ENCODE peak calls at places on chromosomes 6 and 20, in seven cellular contexts. One of them, this sample, is unnamed.

GRCh38 chr6:125952764-125953501 is 3.6 kb upstream of the HINT3 start:
- DNase-seq in GM12878: no peak
- DNase-seq in H1: no peak
- DNase-seq in HCT116: no peak
- DNase-seq in SK-N-SH: peak
- DNase-seq in K562: no peak
- DNase-seq in HepG2: peak
- DNase-seq in this sample: no peak

GRCh38 chr6:5099537-5099936 is 14.4 kb downstream of the PPP1R3G start:
- DNase-seq in HepG2: no peak
- DNase-seq in GM12878: no peak
- DNase-seq in HCT116: peak
- DNase-seq in SK-N-SH: no peak
- DNase-seq in K562: no peak
- DNase-seq in H1: no peak
- DNase-seq in this sample: no peak

GRCh38 chr20:10603971-10604864 is 69.6 kb downstream of the JAG1 start:
- DNase-seq in SK-N-SH: no peak
- DNase-seq in GM12878: no peak
- DNase-seq in K562: no peak
- DNase-seq in HCT116: peak
- DNase-seq in HepG2: peak
- DNase-seq in H1: no peak
- DNase-seq in this sample: peak

GRCh38 chr6:13561624-13562267 is 12.7 kb upstream of the SIRT5 start:
- DNase-seq in GM12878: no peak
- DNase-seq in SK-N-SH: no peak
- DNase-seq in HepG2: peak
- DNase-seq in K562: no peak
- DNase-seq in H1: no peak
- DNase-seq in HCT116: no peak
- DNase-seq in this sample: no peak

GRCh38 chr20:23766531-23766930 is 15.8 kb upstream of the CST1 start:
- DNase-seq in K562: no peak
- DNase-seq in GM12878: no peak
- DNase-seq in HepG2: no peak
- DNase-seq in SK-N-SH: no peak
- DNase-seq in HCT116: no peak
- DNase-seq in H1: no peak
- DNase-seq in this sample: no peak

GRCh38 chr6:69861986-69862385 is 4.4 kb upstream of the COL19A1 start:
- DNase-seq in K562: no peak
- DNase-seq in HCT116: no peak
- DNase-seq in H1: no peak
- DNase-seq in GM12878: no peak
- DNase-seq in SK-N-SH: no peak
- DNase-seq in HepG2: no peak
- DNase-seq in this sample: no peak

GRCh38 chr6:43575105-43575771 is 600 bp downstream of the XPO5 start:
- DNase-seq in HCT116: no peak
- DNase-seq in GM12878: no peak
- DNase-seq in H1: no peak
- DNase-seq in K562: peak
- DNase-seq in HepG2: peak
- DNase-seq in SK-N-SH: peak
- DNase-seq in this sample: no peak

GRCh38 chr20:14481863-14482262 is 144.5 kb upstream of the FLRT3 start:
- DNase-seq in HepG2: no peak
- DNase-seq in HCT116: no peak
- DNase-seq in K562: no peak
- DNase-seq in H1: no peak
- DNase-seq in GM12878: no peak
- DNase-seq in SK-N-SH: no peak
- DNase-seq in this sample: no peak

GRCh38 chr6:44285552-44286284 is 15.5 kb downstream of the TMEM151B start:
- DNase-seq in H1: no peak
- DNase-seq in GM12878: no peak
- DNase-seq in K562: peak
- DNase-seq in HepG2: no peak
- DNase-seq in SK-N-SH: no peak
- DNase-seq in HCT116: no peak
- DNase-seq in this sample: peak

GRCh38 chr6:149032318-149032598 is 285.3 kb upstream of the TAB2 start:
- DNase-seq in GM12878: no peak
- DNase-seq in SK-N-SH: no peak
- DNase-seq in HCT116: no peak
- DNase-seq in H1: no peak
- DNase-seq in HepG2: no peak
- DNase-seq in K562: no peak
- DNase-seq in this sample: no peak

GRCh38 chr6:17584241-17584803 is 15.8 kb upstream of the FAM8A1 start:
- DNase-seq in HepG2: peak
- DNase-seq in GM12878: no peak
- DNase-seq in K562: peak
- DNase-seq in HCT116: peak
- DNase-seq in H1: no peak
- DNase-seq in SK-N-SH: peak
- DNase-seq in this sample: peak

GRCh38 chr6:1474205-1474604 is 84.8 kb downstream of the FOXF2 start:
- DNase-seq in K562: no peak
- DNase-seq in SK-N-SH: no peak
- DNase-seq in HepG2: no peak
- DNase-seq in HCT116: no peak
- DNase-seq in GM12878: no peak
- DNase-seq in H1: no peak
- DNase-seq in this sample: no peak

GRCh38 chr6:124961784-124962611 is at the start of gene RNF217:
- DNase-seq in HepG2: no peak
- DNase-seq in H1: no peak
- DNase-seq in SK-N-SH: peak
- DNase-seq in HCT116: no peak
- DNase-seq in K562: peak
- DNase-seq in GM12878: no peak
- DNase-seq in this sample: peak

GRCh38 chr6:143516700-143517446 is 5.4 kb upstream of the FUCA2 start:
- DNase-seq in GM12878: no peak
- DNase-seq in HCT116: no peak
- DNase-seq in SK-N-SH: no peak
- DNase-seq in K562: no peak
- DNase-seq in HepG2: no peak
- DNase-seq in H1: no peak
- DNase-seq in this sample: no peak

GRCh38 chr20:57647933-57648785 is 27.9 kb upstream of the ZBP1 start:
- DNase-seq in SK-N-SH: peak
- DNase-seq in K562: no peak
- DNase-seq in GM12878: no peak
- DNase-seq in H1: no peak
- DNase-seq in HepG2: no peak
- DNase-seq in HCT116: no peak
- DNase-seq in this sample: no peak

GRCh38 chr6:161186173-161186769 is 87.6 kb downstream of the AGPAT4 start:
- DNase-seq in GM12878: no peak
- DNase-seq in SK-N-SH: no peak
- DNase-seq in HCT116: peak
- DNase-seq in H1: no peak
- DNase-seq in HepG2: no peak
- DNase-seq in K562: no peak
- DNase-seq in this sample: no peak

GRCh38 chr20:59148713-59149493 is 14.7 kb upstream of the ZNF831 start:
- DNase-seq in HCT116: no peak
- DNase-seq in H1: no peak
- DNase-seq in GM12878: no peak
- DNase-seq in SK-N-SH: no peak
- DNase-seq in HepG2: no peak
- DNase-seq in K562: no peak
- DNase-seq in this sample: no peak

GRCh38 chr6:34324738-34325444 is 67.6 kb downstream of the NUDT3 start:
- DNase-seq in HCT116: no peak
- DNase-seq in H1: no peak
- DNase-seq in K562: no peak
- DNase-seq in GM12878: no peak
- DNase-seq in HepG2: no peak
- DNase-seq in SK-N-SH: no peak
- DNase-seq in this sample: no peak

GRCh38 chr6:40955181-40955550 is 83.9 kb downstream of the UNC5CL start:
- DNase-seq in SK-N-SH: no peak
- DNase-seq in HepG2: no peak
- DNase-seq in GM12878: no peak
- DNase-seq in H1: no peak
- DNase-seq in K562: no peak
- DNase-seq in HCT116: no peak
- DNase-seq in this sample: no peak

GRCh38 chr6:14540276-14540675 is 422.7 kb downstream of the CD83 start:
- DNase-seq in H1: no peak
- DNase-seq in SK-N-SH: no peak
- DNase-seq in HepG2: no peak
- DNase-seq in GM12878: no peak
- DNase-seq in K562: no peak
- DNase-seq in HCT116: no peak
- DNase-seq in this sample: no peak

GRCh38 chr6:144007455-144007778 is 642 bp downstream of the PLAGL1 start:
- DNase-seq in SK-N-SH: no peak
- DNase-seq in HepG2: no peak
- DNase-seq in HCT116: no peak
- DNase-seq in K562: no peak
- DNase-seq in GM12878: no peak
- DNase-seq in H1: no peak
- DNase-seq in this sample: no peak

GRCh38 chr6:137188855-137189254 is 15.4 kb upstream of the IL22RA2 start:
- DNase-seq in H1: no peak
- DNase-seq in GM12878: no peak
- DNase-seq in HepG2: peak
- DNase-seq in K562: no peak
- DNase-seq in HCT116: peak
- DNase-seq in SK-N-SH: no peak
- DNase-seq in this sample: no peak

GRCh38 chr20:50569864-50570836 is 60.0 kb downstream of the PTPN1 start:
- DNase-seq in HepG2: peak
- DNase-seq in GM12878: peak
- DNase-seq in HCT116: peak
- DNase-seq in H1: no peak
- DNase-seq in K562: peak
- DNase-seq in SK-N-SH: no peak
- DNase-seq in this sample: no peak
- TF ChIP-seq JUND in HepG2: no peak
- TF ChIP-seq JUND in GM12878: no peak
- TF ChIP-seq JUND in HCT116: no peak
- TF ChIP-seq JUND in H1: no peak
- TF ChIP-seq JUND in K562: no peak
- TF ChIP-seq JUND in SK-N-SH: no peak
- TF ChIP-seq JUND in this sample: no peak

DNA sequence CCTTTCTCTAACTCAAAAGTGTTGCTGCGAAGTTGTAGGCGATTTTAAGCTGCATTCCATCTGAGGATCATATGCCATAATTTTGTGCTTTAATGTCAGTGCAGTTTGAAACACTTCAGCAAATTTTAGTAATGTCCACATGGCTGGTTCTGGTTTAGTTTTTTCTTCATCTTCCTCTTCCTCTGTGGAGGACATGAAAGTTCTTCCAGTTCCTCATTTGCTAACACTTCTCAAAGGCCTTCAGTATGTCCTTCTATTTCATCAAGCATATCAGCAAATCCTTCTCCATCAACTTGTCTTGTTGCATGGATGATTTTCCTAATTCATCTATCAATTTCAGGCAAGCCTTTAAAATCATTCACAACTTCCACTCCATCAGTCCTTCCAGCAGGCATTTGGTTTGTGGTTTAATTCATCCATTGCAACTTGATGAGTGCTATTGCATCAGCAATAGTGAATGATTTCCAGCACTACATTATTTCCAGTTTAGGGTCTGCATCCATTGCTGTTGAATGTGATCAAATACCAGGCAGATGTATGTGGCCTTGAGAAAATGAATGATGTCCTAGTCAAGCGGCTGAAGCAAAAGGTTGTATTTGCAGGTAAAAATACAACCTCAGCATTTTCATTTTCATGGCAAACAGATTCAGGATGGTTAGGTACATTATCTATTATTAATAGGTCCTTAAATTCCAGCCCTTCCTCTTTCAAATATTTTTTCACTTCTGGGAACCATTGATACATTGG is 20.2 kb downstream of the SHLD1 start:
- DNase-seq in HCT116: no peak
- DNase-seq in K562: no peak
- DNase-seq in H1: no peak
- DNase-seq in HepG2: no peak
- DNase-seq in SK-N-SH: no peak
- DNase-seq in GM12878: no peak
- DNase-seq in this sample: no peak
- TF ChIP-seq JUND in HCT116: no peak
- TF ChIP-seq JUND in K562: no peak
- TF ChIP-seq JUND in H1: no peak
- TF ChIP-seq JUND in HepG2: no peak
- TF ChIP-seq JUND in SK-N-SH: no peak
- TF ChIP-seq JUND in GM12878: no peak
- TF ChIP-seq JUND in this sample: no peak

DNA sequence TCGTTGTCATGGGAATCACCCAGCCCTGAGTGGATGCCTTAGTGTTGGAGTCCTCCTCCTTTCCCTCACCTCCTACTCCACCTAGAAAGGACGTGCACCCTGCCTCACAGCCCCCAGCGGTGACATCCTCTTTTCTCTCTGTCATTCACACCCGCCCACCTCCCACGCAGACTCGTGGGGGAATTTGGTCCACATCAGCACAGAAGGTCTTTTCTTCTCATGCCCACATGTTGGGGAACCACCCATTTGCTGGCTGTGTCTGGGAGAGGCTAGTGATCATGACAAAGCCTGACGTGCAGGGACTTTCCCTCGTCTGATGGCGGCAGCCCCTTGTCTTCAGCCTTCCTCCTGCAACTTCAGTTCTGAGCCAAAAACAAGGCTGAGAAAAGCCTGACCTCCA is 96.0 kb upstream of the CNKSR3 start:
- DNase-seq in SK-N-SH: no peak
- DNase-seq in H1: no peak
- DNase-seq in HepG2: no peak
- DNase-seq in HCT116: no peak
- DNase-seq in K562: no peak
- DNase-seq in GM12878: peak
- DNase-seq in this sample: no peak
- TF ChIP-seq JUND in SK-N-SH: no peak
- TF ChIP-seq JUND in H1: no peak
- TF ChIP-seq JUND in HepG2: no peak
- TF ChIP-seq JUND in HCT116: no peak
- TF ChIP-seq JUND in K562: no peak
- TF ChIP-seq JUND in GM12878: no peak
- TF ChIP-seq JUND in this sample: no peak

DNA sequence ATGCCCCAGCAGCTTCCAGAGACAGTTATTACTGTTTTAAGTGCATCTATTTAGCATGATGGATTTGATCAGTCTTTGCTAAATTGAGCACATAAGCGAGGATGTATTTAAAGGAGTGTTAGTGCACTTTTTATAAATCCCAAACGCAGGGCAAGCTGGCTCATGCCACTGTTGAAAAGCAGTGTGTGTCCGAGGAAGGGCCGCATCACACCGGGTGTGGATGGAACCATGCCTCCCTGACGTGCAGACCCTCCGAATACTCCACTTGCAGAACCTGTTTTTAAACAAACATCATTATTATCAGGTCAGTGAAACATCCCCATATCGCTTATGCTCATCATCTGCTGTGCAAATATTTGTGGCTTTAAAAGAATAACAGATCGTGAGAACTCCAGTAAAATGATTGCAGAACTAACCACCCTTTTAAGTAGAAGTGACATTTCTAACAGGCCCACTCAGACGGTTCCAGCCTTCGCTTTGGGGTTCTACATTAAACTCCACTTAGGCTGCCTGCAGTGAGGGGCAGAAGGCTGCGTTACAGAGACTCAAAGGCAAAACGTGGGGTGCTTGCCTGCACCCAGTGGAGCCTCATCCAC is 190.1 kb downstream of the CDH4 start:
- DNase-seq in H1: no peak
- DNase-seq in GM12878: no peak
- DNase-seq in SK-N-SH: no peak
- DNase-seq in K562: no peak
- DNase-seq in HCT116: no peak
- DNase-seq in HepG2: no peak
- DNase-seq in this sample: no peak
- TF ChIP-seq JUND in H1: no peak
- TF ChIP-seq JUND in GM12878: no peak
- TF ChIP-seq JUND in SK-N-SH: no peak
- TF ChIP-seq JUND in K562: no peak
- TF ChIP-seq JUND in HCT116: no peak
- TF ChIP-seq JUND in HepG2: no peak
- TF ChIP-seq JUND in this sample: no peak

This sample was measured in T47D.